ENCODE peak calls at places on chromosomes 4 and X, in nine cellular contexts. One of them, this sample, is unnamed.

GRCh38 chr4:81255524-81255923 is 40.5 kb upstream of the PRKG2 start:
- DNase-seq in NCI-H460: no peak
- DNase-seq in stimulated activated naive B cell treated with anti-CD40 and anti-IgM and Interleukin-4, amounts not matched to agents 10 μg/mL and 1 μg/mL and 100 μg/mL, for 72 hours: no peak
- DNase-seq in activated CD4-positive, CD25-positive, alpha-beta regulatory T cell treated with anti-CD3 and anti-CD28 coated beads, Interleukin-2, amount 50 U/mL, for 72 hours: no peak
- DNase-seq in NCI-H69: no peak
- DNase-seq in tibial nerve: no peak
- DNase-seq in T follicular helper cell: no peak
- DNase-seq in OCI-M1: peak; percentile 34
- DNase-seq in activated naive CD8-positive, alpha-beta T cell treated with anti-CD3 and anti-CD28 coated beads, Interleukin-2, amount 50 U/mL, for 24 hours: no peak
- DNase-seq in this sample: no peak

GRCh38 chr4:98711526-98711925 is 53.1 kb upstream of the TSPAN5 start:
- DNase-seq in activated naive CD8-positive, alpha-beta T cell treated with anti-CD3 and anti-CD28 coated beads, Interleukin-2, amount 50 U/mL, for 24 hours: no peak
- DNase-seq in NCI-H69: no peak
- DNase-seq in T follicular helper cell: no peak
- DNase-seq in NCI-H460: no peak
- DNase-seq in tibial nerve: no peak
- DNase-seq in stimulated activated naive B cell treated with anti-CD40 and anti-IgM and Interleukin-4, amounts not matched to agents 10 μg/mL and 1 μg/mL and 100 μg/mL, for 72 hours: no peak
- DNase-seq in OCI-M1: no peak
- DNase-seq in activated CD4-positive, CD25-positive, alpha-beta regulatory T cell treated with anti-CD3 and anti-CD28 coated beads, Interleukin-2, amount 50 U/mL, for 72 hours: no peak
- DNase-seq in this sample: no peak

GRCh38 chr4:2832981-2833670 is 10.5 kb upstream of the ADD1 start:
- DNase-seq in NCI-H460: no peak
- DNase-seq in T follicular helper cell: no peak
- DNase-seq in stimulated activated naive B cell treated with anti-CD40 and anti-IgM and Interleukin-4, amounts not matched to agents 10 μg/mL and 1 μg/mL and 100 μg/mL, for 72 hours: no peak
- DNase-seq in OCI-M1: no peak
- DNase-seq in activated naive CD8-positive, alpha-beta T cell treated with anti-CD3 and anti-CD28 coated beads, Interleukin-2, amount 50 U/mL, for 24 hours: no peak
- DNase-seq in tibial nerve: no peak
- DNase-seq in activated CD4-positive, CD25-positive, alpha-beta regulatory T cell treated with anti-CD3 and anti-CD28 coated beads, Interleukin-2, amount 50 U/mL, for 72 hours: no peak
- DNase-seq in NCI-H69: no peak
- DNase-seq in this sample: no peak

GRCh38 chr4:99404595-99405287 is 30.4 kb downstream of the ADH7 start:
- DNase-seq in activated naive CD8-positive, alpha-beta T cell treated with anti-CD3 and anti-CD28 coated beads, Interleukin-2, amount 50 U/mL, for 24 hours: no peak
- DNase-seq in NCI-H69: no peak
- DNase-seq in activated CD4-positive, CD25-positive, alpha-beta regulatory T cell treated with anti-CD3 and anti-CD28 coated beads, Interleukin-2, amount 50 U/mL, for 72 hours: no peak
- DNase-seq in tibial nerve: no peak
- DNase-seq in NCI-H460: no peak
- DNase-seq in T follicular helper cell: no peak
- DNase-seq in stimulated activated naive B cell treated with anti-CD40 and anti-IgM and Interleukin-4, amounts not matched to agents 10 μg/mL and 1 μg/mL and 100 μg/mL, for 72 hours: peak; percentile 28
- DNase-seq in OCI-M1: peak; percentile 23
- DNase-seq in this sample: no peak

GRCh38 chr4:3660086-3660927 is 105.9 kb upstream of the ADRA2C start:
- DNase-seq in T follicular helper cell: no peak
- DNase-seq in stimulated activated naive B cell treated with anti-CD40 and anti-IgM and Interleukin-4, amounts not matched to agents 10 μg/mL and 1 μg/mL and 100 μg/mL, for 72 hours: no peak
- DNase-seq in activated naive CD8-positive, alpha-beta T cell treated with anti-CD3 and anti-CD28 coated beads, Interleukin-2, amount 50 U/mL, for 24 hours: no peak
- DNase-seq in tibial nerve: no peak
- DNase-seq in NCI-H460: no peak
- DNase-seq in activated CD4-positive, CD25-positive, alpha-beta regulatory T cell treated with anti-CD3 and anti-CD28 coated beads, Interleukin-2, amount 50 U/mL, for 72 hours: no peak
- DNase-seq in OCI-M1: no peak
- DNase-seq in NCI-H69: peak; percentile 69
- DNase-seq in this sample: peak; percentile 36

GRCh38 chrX:56248492-56248891 is 16.3 kb downstream of the KLF8 start:
- DNase-seq in activated naive CD8-positive, alpha-beta T cell treated with anti-CD3 and anti-CD28 coated beads, Interleukin-2, amount 50 U/mL, for 24 hours: peak; percentile 49
- DNase-seq in tibial nerve: peak; percentile 24
- DNase-seq in NCI-H69: peak; percentile 14
- DNase-seq in stimulated activated naive B cell treated with anti-CD40 and anti-IgM and Interleukin-4, amounts not matched to agents 10 μg/mL and 1 μg/mL and 100 μg/mL, for 72 hours: peak; percentile 34
- DNase-seq in T follicular helper cell: peak; percentile 18
- DNase-seq in OCI-M1: peak; percentile 67
- DNase-seq in NCI-H460: peak; percentile 38
- DNase-seq in activated CD4-positive, CD25-positive, alpha-beta regulatory T cell treated with anti-CD3 and anti-CD28 coated beads, Interleukin-2, amount 50 U/mL, for 72 hours: peak; percentile 51
- DNase-seq in this sample: peak; percentile 78

GRCh38 chrX:21373637-21374162 is 518 bp upstream of the CNKSR2 start:
- DNase-seq in OCI-M1: no peak
- DNase-seq in activated naive CD8-positive, alpha-beta T cell treated with anti-CD3 and anti-CD28 coated beads, Interleukin-2, amount 50 U/mL, for 24 hours: peak; percentile 30
- DNase-seq in T follicular helper cell: no peak
- DNase-seq in stimulated activated naive B cell treated with anti-CD40 and anti-IgM and Interleukin-4, amounts not matched to agents 10 μg/mL and 1 μg/mL and 100 μg/mL, for 72 hours: peak; percentile 21
- DNase-seq in NCI-H69: peak; percentile 57
- DNase-seq in tibial nerve: no peak
- DNase-seq in activated CD4-positive, CD25-positive, alpha-beta regulatory T cell treated with anti-CD3 and anti-CD28 coated beads, Interleukin-2, amount 50 U/mL, for 72 hours: peak; percentile 40
- DNase-seq in NCI-H460: no peak
- DNase-seq in this sample: peak; percentile 52

GRCh38 chrX:78329486-78329885 is 2.1 kb upstream of the CYSLTR1 start:
- DNase-seq in OCI-M1: no peak
- DNase-seq in activated CD4-positive, CD25-positive, alpha-beta regulatory T cell treated with anti-CD3 and anti-CD28 coated beads, Interleukin-2, amount 50 U/mL, for 72 hours: no peak
- DNase-seq in NCI-H69: no peak
- DNase-seq in NCI-H460: no peak
- DNase-seq in activated naive CD8-positive, alpha-beta T cell treated with anti-CD3 and anti-CD28 coated beads, Interleukin-2, amount 50 U/mL, for 24 hours: no peak
- DNase-seq in T follicular helper cell: no peak
- DNase-seq in tibial nerve: no peak
- DNase-seq in stimulated activated naive B cell treated with anti-CD40 and anti-IgM and Interleukin-4, amounts not matched to agents 10 μg/mL and 1 μg/mL and 100 μg/mL, for 72 hours: peak; percentile 52
- DNase-seq in this sample: no peak

GRCh38 chrX:105307762-105308161 is 87.3 kb upstream of the TEX13A start:
- DNase-seq in activated naive CD8-positive, alpha-beta T cell treated with anti-CD3 and anti-CD28 coated beads, Interleukin-2, amount 50 U/mL, for 24 hours: no peak
- DNase-seq in tibial nerve: no peak
- DNase-seq in stimulated activated naive B cell treated with anti-CD40 and anti-IgM and Interleukin-4, amounts not matched to agents 10 μg/mL and 1 μg/mL and 100 μg/mL, for 72 hours: no peak
- DNase-seq in activated CD4-positive, CD25-positive, alpha-beta regulatory T cell treated with anti-CD3 and anti-CD28 coated beads, Interleukin-2, amount 50 U/mL, for 72 hours: no peak
- DNase-seq in NCI-H69: no peak
- DNase-seq in T follicular helper cell: no peak
- DNase-seq in OCI-M1: no peak
- DNase-seq in NCI-H460: no peak
- DNase-seq in this sample: no peak

GRCh38 chr4:128583753-128584712 is 225.5 kb upstream of the JADE1 start:
- DNase-seq in NCI-H69: peak; percentile 81
- DNase-seq in activated naive CD8-positive, alpha-beta T cell treated with anti-CD3 and anti-CD28 coated beads, Interleukin-2, amount 50 U/mL, for 24 hours: no peak
- DNase-seq in OCI-M1: no peak
- DNase-seq in NCI-H460: no peak
- DNase-seq in tibial nerve: no peak
- DNase-seq in activated CD4-positive, CD25-positive, alpha-beta regulatory T cell treated with anti-CD3 and anti-CD28 coated beads, Interleukin-2, amount 50 U/mL, for 72 hours: no peak
- DNase-seq in T follicular helper cell: no peak
- DNase-seq in stimulated activated naive B cell treated with anti-CD40 and anti-IgM and Interleukin-4, amounts not matched to agents 10 μg/mL and 1 μg/mL and 100 μg/mL, for 72 hours: no peak
- DNase-seq in this sample: no peak

GRCh38 chrX:151912221-151912620 is 468 bp upstream of the MAGEA4 start:
- DNase-seq in stimulated activated naive B cell treated with anti-CD40 and anti-IgM and Interleukin-4, amounts not matched to agents 10 μg/mL and 1 μg/mL and 100 μg/mL, for 72 hours: no peak
- DNase-seq in activated naive CD8-positive, alpha-beta T cell treated with anti-CD3 and anti-CD28 coated beads, Interleukin-2, amount 50 U/mL, for 24 hours: no peak
- DNase-seq in activated CD4-positive, CD25-positive, alpha-beta regulatory T cell treated with anti-CD3 and anti-CD28 coated beads, Interleukin-2, amount 50 U/mL, for 72 hours: no peak
- DNase-seq in T follicular helper cell: no peak
- DNase-seq in OCI-M1: no peak
- DNase-seq in tibial nerve: no peak
- DNase-seq in NCI-H460: no peak
- DNase-seq in NCI-H69: no peak
- DNase-seq in this sample: no peak

GRCh38 chr4:33306131-33306530 is 2586.0 kb downstream of the PCDH7 start:
- DNase-seq in stimulated activated naive B cell treated with anti-CD40 and anti-IgM and Interleukin-4, amounts not matched to agents 10 μg/mL and 1 μg/mL and 100 μg/mL, for 72 hours: no peak
- DNase-seq in tibial nerve: no peak
- DNase-seq in T follicular helper cell: no peak
- DNase-seq in NCI-H69: no peak
- DNase-seq in activated CD4-positive, CD25-positive, alpha-beta regulatory T cell treated with anti-CD3 and anti-CD28 coated beads, Interleukin-2, amount 50 U/mL, for 72 hours: no peak
- DNase-seq in activated naive CD8-positive, alpha-beta T cell treated with anti-CD3 and anti-CD28 coated beads, Interleukin-2, amount 50 U/mL, for 24 hours: no peak
- DNase-seq in NCI-H460: no peak
- DNase-seq in OCI-M1: no peak
- DNase-seq in this sample: no peak

GRCh38 chr4:106708604-106708876 is 327.6 kb downstream of the DKK2 start:
- DNase-seq in T follicular helper cell: no peak
- DNase-seq in stimulated activated naive B cell treated with anti-CD40 and anti-IgM and Interleukin-4, amounts not matched to agents 10 μg/mL and 1 μg/mL and 100 μg/mL, for 72 hours: no peak
- DNase-seq in NCI-H460: no peak
- DNase-seq in NCI-H69: no peak
- DNase-seq in activated CD4-positive, CD25-positive, alpha-beta regulatory T cell treated with anti-CD3 and anti-CD28 coated beads, Interleukin-2, amount 50 U/mL, for 72 hours: no peak
- DNase-seq in tibial nerve: no peak
- DNase-seq in OCI-M1: peak; percentile 82
- DNase-seq in activated naive CD8-positive, alpha-beta T cell treated with anti-CD3 and anti-CD28 coated beads, Interleukin-2, amount 50 U/mL, for 24 hours: no peak
- DNase-seq in this sample: no peak

GRCh38 chrX:12794654-12795053 is 3.4 kb downstream of the PRPS2 start:
- DNase-seq in activated CD4-positive, CD25-positive, alpha-beta regulatory T cell treated with anti-CD3 and anti-CD28 coated beads, Interleukin-2, amount 50 U/mL, for 72 hours: no peak
- DNase-seq in tibial nerve: no peak
- DNase-seq in stimulated activated naive B cell treated with anti-CD40 and anti-IgM and Interleukin-4, amounts not matched to agents 10 μg/mL and 1 μg/mL and 100 μg/mL, for 72 hours: no peak
- DNase-seq in T follicular helper cell: no peak
- DNase-seq in NCI-H460: no peak
- DNase-seq in activated naive CD8-positive, alpha-beta T cell treated with anti-CD3 and anti-CD28 coated beads, Interleukin-2, amount 50 U/mL, for 24 hours: no peak
- DNase-seq in NCI-H69: no peak
- DNase-seq in OCI-M1: no peak
- DNase-seq in this sample: no peak

GRCh38 chr4:157076578-157076947 is 613 bp downstream of the GLRB start:
- DNase-seq in NCI-H69: peak; percentile 57
- DNase-seq in tibial nerve: no peak
- DNase-seq in T follicular helper cell: no peak
- DNase-seq in OCI-M1: no peak
- DNase-seq in activated CD4-positive, CD25-positive, alpha-beta regulatory T cell treated with anti-CD3 and anti-CD28 coated beads, Interleukin-2, amount 50 U/mL, for 72 hours: no peak
- DNase-seq in activated naive CD8-positive, alpha-beta T cell treated with anti-CD3 and anti-CD28 coated beads, Interleukin-2, amount 50 U/mL, for 24 hours: no peak
- DNase-seq in stimulated activated naive B cell treated with anti-CD40 and anti-IgM and Interleukin-4, amounts not matched to agents 10 μg/mL and 1 μg/mL and 100 μg/mL, for 72 hours: no peak
- DNase-seq in NCI-H460: no peak
- DNase-seq in this sample: peak; percentile 79

GRCh38 chrX:48003367-48003757 is 427 bp downstream of the ZNF182 start:
- DNase-seq in tibial nerve: no peak
- DNase-seq in NCI-H460: no peak
- DNase-seq in OCI-M1: no peak
- DNase-seq in NCI-H69: peak; percentile 24
- DNase-seq in activated naive CD8-positive, alpha-beta T cell treated with anti-CD3 and anti-CD28 coated beads, Interleukin-2, amount 50 U/mL, for 24 hours: peak; percentile 21
- DNase-seq in T follicular helper cell: no peak
- DNase-seq in stimulated activated naive B cell treated with anti-CD40 and anti-IgM and Interleukin-4, amounts not matched to agents 10 μg/mL and 1 μg/mL and 100 μg/mL, for 72 hours: peak; percentile 9
- DNase-seq in activated CD4-positive, CD25-positive, alpha-beta regulatory T cell treated with anti-CD3 and anti-CD28 coated beads, Interleukin-2, amount 50 U/mL, for 72 hours: peak; percentile 39
- DNase-seq in this sample: peak; percentile 15

GRCh38 chr4:81032805-81033684 is 2.5 kb downstream of the BMP3 start:
- DNase-seq in stimulated activated naive B cell treated with anti-CD40 and anti-IgM and Interleukin-4, amounts not matched to agents 10 μg/mL and 1 μg/mL and 100 μg/mL, for 72 hours: no peak
- DNase-seq in activated CD4-positive, CD25-positive, alpha-beta regulatory T cell treated with anti-CD3 and anti-CD28 coated beads, Interleukin-2, amount 50 U/mL, for 72 hours: no peak
- DNase-seq in NCI-H69: peak; percentile 37
- DNase-seq in OCI-M1: no peak
- DNase-seq in NCI-H460: no peak
- DNase-seq in activated naive CD8-positive, alpha-beta T cell treated with anti-CD3 and anti-CD28 coated beads, Interleukin-2, amount 50 U/mL, for 24 hours: no peak
- DNase-seq in T follicular helper cell: no peak
- DNase-seq in tibial nerve: no peak
- DNase-seq in this sample: peak; percentile 39

GRCh38 chr4:99754756-99755155 is 61.9 kb upstream of the DAPP1 start:
- DNase-seq in T follicular helper cell: no peak
- DNase-seq in NCI-H460: no peak
- DNase-seq in OCI-M1: no peak
- DNase-seq in activated CD4-positive, CD25-positive, alpha-beta regulatory T cell treated with anti-CD3 and anti-CD28 coated beads, Interleukin-2, amount 50 U/mL, for 72 hours: no peak
- DNase-seq in activated naive CD8-positive, alpha-beta T cell treated with anti-CD3 and anti-CD28 coated beads, Interleukin-2, amount 50 U/mL, for 24 hours: no peak
- DNase-seq in NCI-H69: peak; percentile 69
- DNase-seq in tibial nerve: no peak
- DNase-seq in stimulated activated naive B cell treated with anti-CD40 and anti-IgM and Interleukin-4, amounts not matched to agents 10 μg/mL and 1 μg/mL and 100 μg/mL, for 72 hours: no peak
- DNase-seq in this sample: no peak